ENCODE peak calls at places on chromosomes 13 and 19, in five cellular contexts. S is neural progenitor cell; R is progenitor cell of endocrine pancreas; N is CD4-positive, alpha-beta T cell; I is nephron progenitor cell. M is an unnamed sample.

GRCh38 chr19:33616346-33616745 is 5.4 kb upstream of the CHST8 start:
- DNase-seq in S (no peak), R (no peak), N (no peak), I (no peak), M (no peak)

GRCh38 chr13:49435992-49436391 is 7.9 kb downstream of the CAB39L start:
- DNase-seq in S (no peak), R (no peak), N (no peak), I (no peak), M (no peak)

GRCh38 chr13:91184244-91184926 is 163.1 kb upstream of the MIR17HG start:
- DNase-seq in S (no peak), R (no peak), N (no peak), I (peak; percentile 4), M (no peak)

GRCh38 chr19:40717325-40717879 is 490 bp downstream of the ITPKC start:
- DNase-seq in S (no peak), R (no peak), N (no peak), I (no peak), M (no peak)

GRCh38 chr19:19775891-19776205 is 42.9 kb upstream of the ZNF14 start:
- DNase-seq in S (no peak), R (no peak), N (peak; percentile 36), I (no peak), M (no peak)

GRCh38 chr13:46374710-46375109 is 12.3 kb downstream of the RUBCNL start:
- DNase-seq in S (no peak), R (no peak), N (no peak), I (no peak), M (no peak)

GRCh38 chr19:47111081-47111589 is 2.4 kb downstream of the ZC3H4 start:
- DNase-seq in S (peak; percentile 34), R (no peak), N (peak; percentile 60), I (peak; percentile 33), M (peak; percentile 45)

GRCh38 chr19:40744554-40745401 is 5.5 kb downstream of the ACTMAP start:
- DNase-seq in S (peak; percentile 34), R (no peak), N (no peak), I (no peak), M (peak; percentile 55)

GRCh38 chr19:15161028-15161984 is 39.5 kb downstream of the NOTCH3 start:
- DNase-seq in S (no peak), R (no peak), N (no peak), I (peak; percentile 42), M (peak; percentile 78)

GRCh38 chr13:109331898-109332297 is 454.5 kb downstream of the IRS2 start:
- DNase-seq in S (no peak), R (no peak), N (no peak), I (peak; percentile 46), M (no peak)

GRCh38 chr13:73741742-73742141 is 392.5 kb downstream of the KLF12 start:
- DNase-seq in S (no peak), R (no peak), N (no peak), I (no peak), M (no peak)

GRCh38 chr13:73738626-73739025 is 395.6 kb downstream of the KLF12 start:
- DNase-seq in S (no peak), R (no peak), N (no peak), I (no peak), M (no peak)

GRCh38 chr13:73737214-73737613 is 397.0 kb downstream of the KLF12 start:
- DNase-seq in S (no peak), R (no peak), N (no peak), I (no peak), M (no peak)

GRCh38 chr13:73741111-73741510 is 393.1 kb downstream of the KLF12 start:
- DNase-seq in S (no peak), R (no peak), N (no peak), I (no peak), M (no peak)

DNA sequence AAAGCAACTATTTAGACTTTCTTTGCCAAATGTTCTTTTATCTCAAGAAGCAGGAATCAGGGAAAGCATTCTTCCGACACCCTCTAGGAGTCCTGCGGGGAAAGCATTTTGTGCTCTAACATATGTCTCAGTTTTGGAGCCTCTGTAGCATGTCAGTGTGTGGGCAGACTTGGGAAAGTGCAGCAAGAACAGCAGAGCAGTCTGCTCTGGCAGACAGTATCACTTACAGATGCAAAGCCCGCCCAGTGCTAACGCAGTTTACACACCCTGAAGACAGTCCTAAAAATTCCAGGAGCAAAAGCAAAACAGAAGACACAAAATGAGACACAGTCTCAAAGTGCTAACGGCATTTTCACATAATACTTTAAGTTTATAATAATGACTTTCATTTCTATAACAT is 393.5 kb downstream of the KLF12 start:
- DNase-seq in S (no peak), R (no peak), N (no peak), I (no peak), M (no peak)
- TF ChIP-seq CTCF in S (no peak), R (no peak), N (no peak), I (no peak), M (no peak)

GRCh38 chr19:2543463-2544442 is 67.8 kb downstream of the GADD45B start:
- DNase-seq in S (peak; percentile 97), R (peak; percentile 73), N (peak; percentile 74), I (peak; percentile 88), M (peak; percentile 78)

GRCh38 chr19:2538096-2538757 is 62.3 kb downstream of the GADD45B start:
- DNase-seq in S (no peak), R (no peak), N (no peak), I (no peak), M (no peak)

GRCh38 chr19:2540251-2540645 is 64.3 kb downstream of the GADD45B start:
- DNase-seq in S (no peak), R (no peak), N (no peak), I (no peak), M (no peak)

GRCh38 chr19:2542341-2543069 is 66.6 kb downstream of the GADD45B start:
- DNase-seq in S (no peak), R (no peak), N (no peak), I (peak; percentile 57), M (no peak)

GRCh38 chr19:2540646-2541454 is 64.9 kb downstream of the GADD45B start:
- DNase-seq in S (peak; percentile 98), R (peak; percentile 81), N (no peak), I (peak; percentile 92), M (no peak)
- TF ChIP-seq CTCF in S (peak; percentile 28), R (peak; percentile 40), N (no peak), I (no peak), M (no peak)

GRCh38 chr19:39497850-39498261 is 891 bp upstream of the DLL3 start:
- DNase-seq in S (peak; percentile 89), R (peak; percentile 37), N (no peak), I (peak; percentile 78), M (peak; percentile 79)
- TF ChIP-seq CTCF in S (peak; percentile 57), R (peak; percentile 47), N (peak; percentile 21), I (peak; percentile 23), M (peak; percentile 29)

DNA sequence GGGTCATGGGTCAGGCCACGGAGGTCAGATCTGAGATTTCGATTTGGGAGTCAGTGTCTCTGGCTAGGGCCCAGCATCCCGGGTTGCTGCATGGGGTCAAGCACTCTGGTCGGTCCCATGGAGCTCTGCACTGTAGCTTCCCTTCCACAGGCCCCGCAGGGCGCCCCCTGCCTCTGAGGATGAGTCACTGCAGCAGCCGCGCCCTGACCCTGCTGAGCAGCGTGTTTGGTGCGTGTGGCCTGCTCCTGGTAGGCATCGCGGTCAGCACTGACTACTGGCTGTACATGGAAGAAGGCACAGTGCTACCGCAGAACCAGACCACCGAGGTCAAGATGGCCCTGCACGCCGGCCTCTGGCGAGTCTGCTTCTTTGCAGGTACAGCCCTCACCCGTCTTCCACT is 3.6 kb downstream of the CACNG7 start:
- DNase-seq in S (peak; percentile 51), R (no peak), N (no peak), I (peak; percentile 34), M (peak; percentile 44)
- TF ChIP-seq CTCF in S (peak; percentile 65), R (peak; percentile 45), N (no peak), I (peak; percentile 23), M (no peak)

DNA sequence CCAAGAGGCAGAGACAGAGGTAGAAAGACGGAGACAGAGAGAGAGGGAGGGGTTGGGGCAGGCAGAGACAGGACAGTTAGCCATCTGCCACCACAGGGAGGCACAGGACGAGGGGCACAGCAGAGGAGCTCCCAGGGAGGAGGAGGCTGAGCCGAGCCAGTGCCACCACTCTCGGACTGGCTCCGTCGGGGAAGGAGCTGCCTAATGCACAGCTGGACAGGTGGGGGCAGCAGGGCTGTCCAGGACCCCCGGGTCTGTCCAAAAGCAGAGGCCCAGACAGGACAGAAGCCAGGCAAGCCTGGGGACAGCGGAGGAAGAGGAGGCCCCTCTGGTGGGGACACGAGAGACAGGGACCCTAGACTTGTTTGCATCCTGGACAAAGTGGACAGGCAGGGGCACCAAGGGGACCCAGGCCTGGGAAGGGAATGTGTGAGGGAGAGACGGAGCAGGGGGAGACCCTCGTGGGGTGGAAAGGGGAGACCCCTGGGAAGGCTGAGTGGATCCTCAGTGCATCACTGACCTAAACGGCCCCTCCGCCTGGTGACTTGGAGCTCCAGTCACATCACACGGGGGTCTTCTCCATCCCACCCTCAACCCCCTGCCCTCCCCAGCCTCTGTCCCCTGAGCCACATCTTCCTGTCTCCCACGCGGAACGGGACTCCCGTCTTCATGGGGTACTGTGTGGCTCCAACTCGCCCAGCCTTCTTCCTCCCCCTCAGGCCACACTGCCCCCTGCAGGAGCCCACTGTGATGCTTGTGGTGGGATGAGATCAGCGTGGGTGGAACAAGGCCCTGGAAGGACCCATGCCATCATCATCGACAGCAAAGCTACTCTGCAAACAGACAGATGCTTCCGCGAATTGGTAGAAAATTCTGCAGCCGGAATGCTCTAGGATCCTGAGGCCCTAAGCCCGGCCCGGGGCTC is 889 bp downstream of the F10 start:
- DNase-seq in S (no peak), R (no peak), N (no peak), I (no peak), M (no peak)
- TF ChIP-seq CTCF in S (peak; percentile 39), R (peak; percentile 21), N (no peak), I (no peak), M (no peak)

GRCh38 chr19:12676384-12676792 is 5.3 kb downstream of the DHPS start:
- DNase-seq in S (peak; percentile 86), R (peak; percentile 88), N (peak; percentile 87), I (peak; percentile 96), M (peak; percentile 87)
- TF ChIP-seq CTCF in S (peak; percentile 85), R (peak; percentile 89), N (peak; percentile 84), I (peak; percentile 81), M (peak; percentile 86)

GRCh38 chr19:57389730-57390598 is at the start of gene ZNF548:
- DNase-seq in S (peak; percentile 99), R (peak; percentile 94), N (peak; percentile 94), I (peak; percentile 97), M (peak; percentile 93)
- TF ChIP-seq CTCF in S (peak; percentile 34), R (peak; percentile 34), N (no peak), I (no peak), M (no peak)

M was measured in GM13976.